ENCODE peak calls at places on chromosomes 7 and 10, in four cellular contexts. One of them, this sample, is unnamed.

GRCh38 chr7:38502289-38502688 is 128.9 kb downstream of the AMPH start:
- DNase-seq in right lobe of liver: no peak
- DNase-seq in B cell: no peak
- DNase-seq in psoas muscle: no peak
- DNase-seq in this sample: no peak

GRCh38 chr10:124134251-124134650 is 40.9 kb upstream of the CHST15 start:
- DNase-seq in right lobe of liver: no peak
- DNase-seq in B cell: no peak
- DNase-seq in psoas muscle: no peak
- DNase-seq in this sample: no peak

GRCh38 chr7:157432957-157433576 is 96.3 kb downstream of the DNAJB6 start:
- DNase-seq in right lobe of liver: no peak
- DNase-seq in B cell: peak; percentile 66
- DNase-seq in psoas muscle: peak; percentile 50
- DNase-seq in this sample: no peak

GRCh38 chr7:135905858-135906257 is 71.3 kb downstream of the MTPN start:
- DNase-seq in right lobe of liver: no peak
- DNase-seq in B cell: no peak
- DNase-seq in psoas muscle: no peak
- DNase-seq in this sample: no peak

GRCh38 chr10:101290415-101290814 is 61.2 kb upstream of the LBX1 start:
- DNase-seq in right lobe of liver: no peak
- DNase-seq in B cell: no peak
- DNase-seq in psoas muscle: no peak
- DNase-seq in this sample: no peak

GRCh38 chr10:133199992-133200611 is 29.9 kb upstream of the UTF1 start:
- DNase-seq in right lobe of liver: no peak
- DNase-seq in B cell: no peak
- DNase-seq in psoas muscle: peak; percentile 42
- DNase-seq in this sample: no peak

GRCh38 chr10:49448924-49449323 is 53.0 kb upstream of the DRGX start:
- DNase-seq in right lobe of liver: no peak
- DNase-seq in B cell: no peak
- DNase-seq in psoas muscle: no peak
- DNase-seq in this sample: no peak

GRCh38 chr7:1123721-1124120 is 35.8 kb downstream of the GPER1 start:
- DNase-seq in right lobe of liver: peak; percentile 82
- DNase-seq in B cell: no peak
- DNase-seq in psoas muscle: peak; percentile 92
- DNase-seq in this sample: peak; percentile 79

GRCh38 chr10:3067045-3067858 is at the start of gene PFKP:
- DNase-seq in right lobe of liver: peak; percentile 60
- DNase-seq in B cell: peak; percentile 87
- DNase-seq in psoas muscle: peak; percentile 58
- DNase-seq in this sample: peak; percentile 23

GRCh38 chr10:44925811-44926760 is 14.9 kb downstream of the TMEM72 start:
- DNase-seq in right lobe of liver: no peak
- DNase-seq in B cell: peak; percentile 2
- DNase-seq in psoas muscle: no peak
- DNase-seq in this sample: peak; percentile 12

GRCh38 chr10:48448796-48449195 is 142.3 kb downstream of the MAPK8 start:
- DNase-seq in right lobe of liver: no peak
- DNase-seq in B cell: no peak
- DNase-seq in psoas muscle: peak; percentile 25
- DNase-seq in this sample: no peak

GRCh38 chr10:127535802-127536515 is 13.2 kb upstream of the NPS start:
- DNase-seq in right lobe of liver: no peak
- DNase-seq in B cell: no peak
- DNase-seq in psoas muscle: no peak
- DNase-seq in this sample: no peak

GRCh38 chr7:19589436-19589835 is 119.4 kb downstream of the POLR1F start:
- DNase-seq in right lobe of liver: no peak
- DNase-seq in B cell: no peak
- DNase-seq in psoas muscle: no peak
- DNase-seq in this sample: no peak

GRCh38 chr10:15715619-15716227 is 4.0 kb downstream of the ITGA8 start:
- DNase-seq in right lobe of liver: no peak
- DNase-seq in B cell: no peak
- DNase-seq in psoas muscle: no peak
- DNase-seq in this sample: peak; percentile 27

GRCh38 chr7:121475806-121476205 is 79.7 kb upstream of the FAM3C start:
- DNase-seq in right lobe of liver: peak; percentile 65
- DNase-seq in B cell: no peak
- DNase-seq in psoas muscle: no peak
- DNase-seq in this sample: peak; percentile 40

GRCh38 chr7:73841689-73842247 is 548 bp downstream of the METTL27 start:
- DNase-seq in right lobe of liver: no peak
- DNase-seq in B cell: peak; percentile 51
- DNase-seq in psoas muscle: no peak
- DNase-seq in this sample: no peak

GRCh38 chr7:19982841-19983835 is 209.7 kb upstream of the TMEM196 start:
- DNase-seq in right lobe of liver: no peak
- DNase-seq in B cell: no peak
- DNase-seq in psoas muscle: no peak
- DNase-seq in this sample: peak; percentile 81

GRCh38 chr7:129575699-129576098 is 35.8 kb upstream of the NRF1 start:
- DNase-seq in right lobe of liver: no peak
- DNase-seq in B cell: no peak
- DNase-seq in psoas muscle: no peak
- DNase-seq in this sample: no peak

GRCh38 chr10:18681971-18682403 is 22.8 kb downstream of the ARL5B start:
- DNase-seq in right lobe of liver: no peak
- DNase-seq in B cell: no peak
- DNase-seq in psoas muscle: no peak
- DNase-seq in this sample: no peak

GRCh38 chr10:108612485-108612884 is 1310.8 kb downstream of the XPNPEP1 start:
- DNase-seq in right lobe of liver: no peak
- DNase-seq in B cell: no peak
- DNase-seq in psoas muscle: no peak
- DNase-seq in this sample: no peak

GRCh38 chr10:96576277-96576980 is 10.4 kb downstream of the TM9SF3 start:
- DNase-seq in right lobe of liver: no peak
- DNase-seq in B cell: no peak
- DNase-seq in psoas muscle: no peak
- DNase-seq in this sample: no peak

GRCh38 chr7:87628780-87629569 is 777 bp downstream of the RUNDC3B start:
- DNase-seq in right lobe of liver: peak; percentile 89
- DNase-seq in B cell: peak; percentile 45
- DNase-seq in psoas muscle: peak; percentile 57
- DNase-seq in this sample: peak; percentile 75

GRCh38 chr7:151003572-151003971 is 12.8 kb downstream of the NOS3 start:
- DNase-seq in right lobe of liver: no peak
- DNase-seq in B cell: no peak
- DNase-seq in psoas muscle: no peak
- DNase-seq in this sample: no peak

GRCh38 chr10:127963136-127963535 is 56.2 kb downstream of the PTPRE start:
- DNase-seq in right lobe of liver: no peak
- DNase-seq in B cell: no peak
- DNase-seq in psoas muscle: no peak
- DNase-seq in this sample: no peak

GRCh38 chr7:77995717-77996116 is 197.1 kb downstream of the PHTF2 start:
- DNase-seq in right lobe of liver: no peak
- DNase-seq in B cell: no peak
- DNase-seq in psoas muscle: no peak
- DNase-seq in this sample: no peak

GRCh38 chr10:17655009-17655408 is 11.1 kb downstream of the STAM start:
- DNase-seq in right lobe of liver: no peak
- DNase-seq in B cell: no peak
- DNase-seq in psoas muscle: no peak
- DNase-seq in this sample: no peak

GRCh38 chr7:155529346-155529745 is 17.0 kb downstream of the CNPY1 start:
- DNase-seq in right lobe of liver: no peak
- DNase-seq in B cell: no peak
- DNase-seq in psoas muscle: no peak
- DNase-seq in this sample: no peak

GRCh38 chr10:129467346-129468119 is 492 bp downstream of the MGMT start:
- DNase-seq in right lobe of liver: peak; percentile 64
- DNase-seq in B cell: no peak
- DNase-seq in psoas muscle: no peak
- DNase-seq in this sample: peak; percentile 37

GRCh38 chr7:156147771-156148504 is 335.7 kb upstream of the SHH start:
- DNase-seq in right lobe of liver: no peak
- DNase-seq in B cell: no peak
- DNase-seq in psoas muscle: no peak
- DNase-seq in this sample: no peak

GRCh38 chr10:32963102-32963501 is 5.1 kb upstream of the ITGB1 start:
- DNase-seq in right lobe of liver: no peak
- DNase-seq in B cell: no peak
- DNase-seq in psoas muscle: no peak
- DNase-seq in this sample: no peak

GRCh38 chr7:108062250-108063014 is 59.5 kb upstream of the LAMB1 start:
- DNase-seq in right lobe of liver: no peak
- DNase-seq in B cell: no peak
- DNase-seq in psoas muscle: no peak
- DNase-seq in this sample: no peak
- TF ChIP-seq CTCF in right lobe of liver: no peak
- TF ChIP-seq CTCF in B cell: no peak
- TF ChIP-seq CTCF in psoas muscle: no peak
- TF ChIP-seq CTCF in this sample: no peak

GRCh38 chr7:35802102-35802466 is 1.2 kb downstream of the SEPTIN7 start:
- DNase-seq in right lobe of liver: no peak
- DNase-seq in B cell: no peak
- DNase-seq in psoas muscle: no peak
- DNase-seq in this sample: no peak
- TF ChIP-seq CTCF in right lobe of liver: no peak
- TF ChIP-seq CTCF in B cell: no peak
- TF ChIP-seq CTCF in psoas muscle: no peak
- TF ChIP-seq CTCF in this sample: no peak

DNA sequence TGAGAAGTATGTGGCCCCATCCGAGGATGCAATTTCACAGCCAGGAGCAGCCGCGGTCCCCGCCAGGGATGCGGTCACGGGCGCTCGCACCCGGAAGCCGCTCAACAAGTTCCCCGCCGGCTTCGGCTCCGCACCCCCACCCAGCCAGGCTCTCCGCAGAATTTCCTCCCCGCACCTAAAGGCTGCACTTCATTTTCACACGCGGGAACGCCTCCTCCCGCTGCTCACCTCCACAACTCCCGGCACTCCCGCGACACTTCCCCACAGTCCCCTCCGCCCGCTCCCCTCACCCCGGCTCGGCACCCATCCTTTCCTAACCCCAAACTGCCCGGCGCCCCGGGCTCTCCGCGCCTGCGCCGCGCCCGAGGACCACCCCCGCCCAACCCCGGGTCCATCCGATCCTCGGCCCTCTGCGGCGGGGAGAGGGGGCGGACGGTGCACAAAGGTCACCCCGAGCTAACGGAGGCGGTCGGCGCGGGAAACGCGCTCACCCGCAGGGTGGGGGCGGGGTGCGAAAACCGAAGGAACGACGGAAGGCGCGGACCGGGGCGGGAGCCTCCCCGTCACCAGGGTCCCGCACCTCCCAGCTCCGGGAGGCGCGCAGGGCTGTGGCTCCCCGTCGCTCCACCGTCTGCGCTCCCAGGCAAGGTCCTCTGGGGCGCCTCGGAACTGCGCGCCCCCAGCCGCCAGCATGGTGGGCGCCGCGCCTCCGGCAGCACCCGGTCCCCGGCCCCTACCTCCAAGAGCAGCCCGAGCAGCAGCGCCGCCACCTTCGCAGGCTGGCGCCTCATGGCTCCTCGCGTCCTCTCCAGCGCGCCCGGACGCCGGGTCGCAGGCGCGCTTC is 546 bp downstream of the VOPP1 start:
- DNase-seq in right lobe of liver: peak; percentile 70
- DNase-seq in B cell: peak; percentile 82
- DNase-seq in psoas muscle: peak; percentile 71
- DNase-seq in this sample: peak; percentile 58
- TF ChIP-seq CTCF in right lobe of liver: peak; percentile 22
- TF ChIP-seq CTCF in B cell: no peak
- TF ChIP-seq CTCF in psoas muscle: peak; percentile 10
- TF ChIP-seq CTCF in this sample: peak; percentile 8

GRCh38 chr7:66497346-66497745 is 131.3 kb upstream of the KCTD7 start:
- DNase-seq in right lobe of liver: no peak
- DNase-seq in B cell: no peak
- DNase-seq in psoas muscle: no peak
- DNase-seq in this sample: no peak

GRCh38 chr7:66493235-66494181 is 135.2 kb upstream of the KCTD7 start:
- DNase-seq in right lobe of liver: peak; percentile 99
- DNase-seq in B cell: peak; percentile 94
- DNase-seq in psoas muscle: peak; percentile 99
- DNase-seq in this sample: peak; percentile 98
- TF ChIP-seq CTCF in right lobe of liver: peak; percentile 28
- TF ChIP-seq CTCF in B cell: no peak
- TF ChIP-seq CTCF in psoas muscle: peak; percentile 34
- TF ChIP-seq CTCF in this sample: peak; percentile 34

GRCh38 chr10:110190170-110190569 is 17.2 kb upstream of the MXI1 start:
- DNase-seq in right lobe of liver: no peak
- DNase-seq in B cell: no peak
- DNase-seq in psoas muscle: no peak
- DNase-seq in this sample: no peak

GRCh38 chr10:110192552-110192951 is 14.9 kb upstream of the MXI1 start:
- DNase-seq in right lobe of liver: no peak
- DNase-seq in B cell: no peak
- DNase-seq in psoas muscle: no peak
- DNase-seq in this sample: no peak
- TF ChIP-seq CTCF in right lobe of liver: no peak
- TF ChIP-seq CTCF in B cell: no peak
- TF ChIP-seq CTCF in psoas muscle: no peak
- TF ChIP-seq CTCF in this sample: no peak

GRCh38 chr10:119651514-119652327 is 541 bp downstream of the BAG3 start:
- DNase-seq in right lobe of liver: no peak
- DNase-seq in B cell: peak; percentile 71
- DNase-seq in psoas muscle: peak; percentile 61
- DNase-seq in this sample: no peak

GRCh38 chr10:119654540-119654939 is 3.4 kb downstream of the BAG3 start:
- DNase-seq in right lobe of liver: peak; percentile 77
- DNase-seq in B cell: no peak
- DNase-seq in psoas muscle: peak; percentile 66
- DNase-seq in this sample: no peak

GRCh38 chr10:119650692-119651513 is at the start of gene BAG3:
- DNase-seq in right lobe of liver: peak; percentile 98
- DNase-seq in B cell: peak; percentile 90
- DNase-seq in psoas muscle: peak; percentile 99
- DNase-seq in this sample: peak; percentile 97

GRCh38 chr10:119653209-119653608 is 2.0 kb downstream of the BAG3 start:
- DNase-seq in right lobe of liver: no peak
- DNase-seq in B cell: no peak
- DNase-seq in psoas muscle: no peak
- DNase-seq in this sample: no peak

DNA sequence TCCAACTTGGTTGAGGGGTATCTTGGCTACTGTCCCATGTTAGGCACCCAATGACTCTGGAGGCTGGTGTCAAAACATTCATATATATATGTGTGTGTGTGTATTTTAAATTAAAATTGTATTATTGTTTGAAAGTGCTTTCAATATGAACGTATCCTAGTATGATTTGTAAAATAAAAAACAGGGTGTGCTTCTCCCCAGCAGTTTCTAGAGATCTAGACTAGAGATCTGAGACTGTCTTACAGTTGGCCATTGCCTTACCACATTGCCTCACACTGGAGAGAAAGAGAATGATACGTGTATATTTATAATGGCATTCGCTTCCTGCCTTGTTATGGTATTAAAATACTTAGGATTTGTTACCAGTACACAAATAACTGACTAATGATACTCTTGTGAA is 1.2 kb downstream of the BAG3 start:
- DNase-seq in right lobe of liver: no peak
- DNase-seq in B cell: no peak
- DNase-seq in psoas muscle: no peak
- DNase-seq in this sample: no peak
- TF ChIP-seq CTCF in right lobe of liver: no peak
- TF ChIP-seq CTCF in B cell: no peak
- TF ChIP-seq CTCF in psoas muscle: peak; percentile 10
- TF ChIP-seq CTCF in this sample: peak; percentile 1

GRCh38 chr10:28991738-28992270 is 297.1 kb upstream of the LYZL1 start:
- DNase-seq in right lobe of liver: no peak
- DNase-seq in B cell: no peak
- DNase-seq in psoas muscle: no peak
- DNase-seq in this sample: peak; percentile 39
- TF ChIP-seq CTCF in right lobe of liver: peak; percentile 85
- TF ChIP-seq CTCF in B cell: peak; percentile 46
- TF ChIP-seq CTCF in psoas muscle: peak; percentile 73
- TF ChIP-seq CTCF in this sample: peak; percentile 89